ENCODE peak calls at places on chromosome 17, in seven cellular contexts. F is endodermal cell; K is H9; X is prostate gland; P is foreskin fibroblast; L is choroid plexus epithelial cell; M is activated T-helper 2 cell treated with anti-CD3 and anti-CD28 coated beads, Interferon-gamma antibody, Interleukin-2, Interleukin-4, amounts not matched to agents 10 μg/mL and 5 μg/mL and 100 μg/mL, durations not matched to agents 14 hours and 24 hours and 36 hours. Q is an unnamed sample.

GRCh38 chr17:75065562-75066151 is 18.6 kb downstream of the KCTD2 start:
- DNase-seq in F (no peak), K (no peak), X (no peak), P (peak; percentile 60), L (peak; percentile 63), M (no peak), Q (no peak)

GRCh38 chr17:73343168-73343634 is 31.4 kb upstream of the CDC42EP4 start:
- DNase-seq in F (peak; percentile 97), K (peak; percentile 94), X (no peak), P (peak; percentile 96), L (peak; percentile 90), M (no peak), Q (no peak)

GRCh38 chr17:1179635-1180433 is at the start of gene ABR:
- DNase-seq in F (peak; percentile 91), K (peak; percentile 77), X (peak; percentile 50), P (peak; percentile 71), L (peak; percentile 33), M (peak; percentile 26), Q (no peak)

GRCh38 chr17:47695664-47696376 is 1.9 kb downstream of the TBKBP1 start:
- DNase-seq in F (no peak), K (no peak), X (no peak), P (no peak), L (no peak), M (no peak), Q (no peak)

GRCh38 chr17:27861979-27862378 is 31.2 kb downstream of the LYRM9 start:
- DNase-seq in F (no peak), K (no peak), X (no peak), P (no peak), L (no peak), M (no peak), Q (no peak)

GRCh38 chr17:81821603-81822311 is 11.3 kb downstream of the MCRIP1 start:
- DNase-seq in F (peak; percentile 90), K (peak; percentile 79), X (peak; percentile 92), P (peak; percentile 81), L (peak; percentile 45), M (no peak), Q (no peak)

GRCh38 chr17:4475463-4475862 is 23.2 kb upstream of the SPNS2 start:
- DNase-seq in F (no peak), K (no peak), X (no peak), P (no peak), L (no peak), M (no peak), Q (no peak)

GRCh38 chr17:78128616-78129384 is at the start of gene TMC6:
- DNase-seq in F (peak; percentile 97), K (peak; percentile 96), X (peak; percentile 59), P (no peak), L (no peak), M (peak; percentile 68), Q (peak; percentile 82)

GRCh38 chr17:77373298-77374169 is 232.8 kb downstream of the SEC14L1 start:
- DNase-seq in F (peak; percentile 90), K (peak; percentile 67), X (no peak), P (peak; percentile 59), L (peak; percentile 45), M (peak; percentile 49), Q (no peak)

GRCh38 chr17:50260501-50260911 is 13.8 kb upstream of the TMEM92 start:
- DNase-seq in F (no peak), K (no peak), X (no peak), P (no peak), L (no peak), M (no peak), Q (no peak)

GRCh38 chr17:80847506-80848230 is 144.0 kb upstream of the CHMP6 start:
- DNase-seq in F (no peak), K (no peak), X (no peak), P (no peak), L (no peak), M (peak; percentile 76), Q (no peak)

GRCh38 chr17:50447870-50448573 is 20.7 kb downstream of the CHAD start:
- DNase-seq in F (no peak), K (no peak), X (no peak), P (no peak), L (no peak), M (no peak), Q (no peak)

GRCh38 chr17:28575126-28575795 is 1.4 kb downstream of the ALDOC start:
- DNase-seq in F (peak; percentile 69), K (no peak), X (no peak), P (peak; percentile 14), L (no peak), M (no peak), Q (no peak)

GRCh38 chr17:58338907-58339774 is 10.5 kb upstream of the TSPOAP1 start:
- DNase-seq in F (peak; percentile 94), K (peak; percentile 95), X (no peak), P (peak; percentile 64), L (peak; percentile 62), M (peak; percentile 69), Q (peak; percentile 85)

GRCh38 chr17:39661044-39661406 is 4.1 kb upstream of the TCAP start:
- DNase-seq in F (no peak), K (no peak), X (no peak), P (no peak), L (no peak), M (no peak), Q (no peak)

GRCh38 chr17:73163043-73163442 is 1.8 kb upstream of the SSTR2 start:
- DNase-seq in F (no peak), K (no peak), X (no peak), P (no peak), L (no peak), M (no peak), Q (no peak)

GRCh38 chr17:9403207-9403606 is 172.4 kb downstream of the STX8 start:
- DNase-seq in F (no peak), K (no peak), X (no peak), P (no peak), L (no peak), M (no peak), Q (no peak)

GRCh38 chr17:80833952-80834895 is 157.4 kb upstream of the CHMP6 start:
- DNase-seq in F (no peak), K (no peak), X (no peak), P (peak; percentile 97), L (peak; percentile 74), M (no peak), Q (no peak)

GRCh38 chr17:17749921-17750320 is 68.7 kb downstream of the RAI1 start:
- DNase-seq in F (peak; percentile 98), K (peak; percentile 98), X (no peak), P (peak; percentile 66), L (peak; percentile 67), M (peak; percentile 46), Q (peak; percentile 52)

GRCh38 chr17:81509687-81510523 is 2.7 kb downstream of the ACTG1 start:
- DNase-seq in F (peak; percentile 55), K (peak; percentile 31), X (no peak), P (no peak), L (peak; percentile 50), M (no peak), Q (no peak)

GRCh38 chr17:74134991-74135390 is 68.5 kb upstream of the RPL38 start:
- DNase-seq in F (peak; percentile 47), K (peak; percentile 18), X (no peak), P (no peak), L (no peak), M (no peak), Q (no peak)

GRCh38 chr17:17151962-17152361 is 54.2 kb downstream of the PLD6 start:
- DNase-seq in F (no peak), K (no peak), X (peak; percentile 71), P (peak; percentile 97), L (peak; percentile 90), M (no peak), Q (no peak)

GRCh38 chr17:31174215-31174614 is 79.4 kb downstream of the NF1 start:
- DNase-seq in F (no peak), K (no peak), X (no peak), P (no peak), L (no peak), M (no peak), Q (no peak)

GRCh38 chr17:65359016-65359415 is 202.4 kb downstream of the AXIN2 start:
- DNase-seq in F (no peak), K (no peak), X (no peak), P (peak; percentile 86), L (peak; percentile 74), M (no peak), Q (no peak)

GRCh38 chr17:41466988-41467387 is at the start of gene KRT32:
- DNase-seq in F (no peak), K (no peak), X (no peak), P (no peak), L (no peak), M (no peak), Q (no peak)